ENCODE peak calls at places on chromosomes 1 and 21, in five cellular contexts. Q is EL; S is NCI-H1092; A is NCI-H345; D is stimulated activated CD4-positive, alpha-beta T cell treated with anti-CD3 and anti-CD28 coated beads, TNF-alpha, amount 100 ng/mL, for 48 hours. W is an unnamed sample.

GRCh38 chr1:115252585-115252984 is 85.5 kb downstream of the NGF start:
- DNase-seq in Q (no peak), S (no peak), A (no peak), D (no peak), W (no peak)

GRCh38 chr1:1436634-1437032 is 1.1 kb downstream of the VWA1 start:
- DNase-seq in Q (no peak), S (no peak), A (no peak), D (no peak), W (no peak)

GRCh38 chr1:113036639-113037321 is 36.2 kb upstream of the LRIG2 start:
- DNase-seq in Q (peak; percentile 6), S (no peak), A (no peak), D (no peak), W (peak; percentile 25)

GRCh38 chr1:96808186-96808585 is 86.6 kb downstream of the PTBP2 start:
- DNase-seq in Q (no peak), S (no peak), A (no peak), D (no peak), W (no peak)

GRCh38 chr1:236484310-236484971 is 39.3 kb upstream of the LGALS8 start:
- DNase-seq in Q (no peak), S (no peak), A (no peak), D (no peak), W (no peak)

GRCh38 chr1:209048961-209049669 is 534.4 kb upstream of the CAMK1G start:
- DNase-seq in Q (peak; percentile 89), S (no peak), A (no peak), D (no peak), W (peak; percentile 82)

GRCh38 chr1:62800825-62801306 is 16.9 kb downstream of the ATG4C start:
- DNase-seq in Q (peak; percentile 60), S (no peak), A (no peak), D (no peak), W (no peak)

GRCh38 chr1:236455242-236455641 is 61.2 kb downstream of the EDARADD start:
- DNase-seq in Q (no peak), S (no peak), A (no peak), D (no peak), W (no peak)

GRCh38 chr21:45550552-45551210 is 8.4 kb upstream of the SLC19A1 start:
- DNase-seq in Q (no peak), S (no peak), A (no peak), D (no peak), W (no peak)

GRCh38 chr1:29683472-29683871 is 447.1 kb downstream of the PTPRU start:
- DNase-seq in Q (no peak), S (no peak), A (no peak), D (no peak), W (no peak)

W was measured in RCC 7860.